ENCODE peak calls at places on chromosomes 16 and 17, in six cellular contexts. J, U, Z, N, I and V are unnamed samples.

GRCh38 chr17:17706140-17707060 is 25.1 kb downstream of the RAI1 start:
- DNase-seq in J (no peak), U (no peak), Z (no peak), N (no peak), I (no peak), V (no peak)

GRCh38 chr16:1184156-1184868 is 31.4 kb downstream of the CACNA1H start:
- DNase-seq in J (no peak), U (no peak), Z (no peak), N (no peak), I (no peak), V (no peak)

GRCh38 chr17:7552621-7553051 is 3.8 kb downstream of the TNFSF12 start:
- DNase-seq in J (no peak), U (no peak), Z (no peak), N (peak), I (no peak), V (no peak)

GRCh38 chr17:17413215-17413792 is 63.5 kb upstream of the MED9 start:
- DNase-seq in J (no peak), U (no peak), Z (no peak), N (no peak), I (no peak), V (no peak)

GRCh38 chr16:68445458-68445857 is 2.9 kb downstream of the SMPD3 start:
- DNase-seq in J (no peak), U (peak), Z (peak), N (peak), I (no peak), V (peak)

GRCh38 chr17:81487487-81488275 is 24.9 kb downstream of the ACTG1 start:
- DNase-seq in J (peak), U (no peak), Z (peak), N (peak), I (peak), V (peak)

GRCh38 chr16:69424935-69425784 is 741 bp downstream of the CYB5B start:
- DNase-seq in J (no peak), U (no peak), Z (no peak), N (no peak), I (no peak), V (no peak)

GRCh38 chr16:86948046-86948445 is 369.1 kb downstream of the C16orf95 start:
- DNase-seq in J (no peak), U (no peak), Z (no peak), N (no peak), I (no peak), V (no peak)

GRCh38 chr17:60082946-60083471 is 4.3 kb upstream of the HEATR6 start:
- DNase-seq in J (no peak), U (no peak), Z (no peak), N (no peak), I (no peak), V (no peak)

GRCh38 chr17:74329378-74329777 is 3.4 kb downstream of the KIF19 start:
- DNase-seq in J (no peak), U (no peak), Z (no peak), N (no peak), I (no peak), V (no peak)

GRCh38 chr16:23950898-23951297 is 115.1 kb downstream of the PRKCB start:
- DNase-seq in J (no peak), U (no peak), Z (no peak), N (no peak), I (no peak), V (no peak)